ENCODE peak calls at places on chromosomes 16 and 17, in four cellular contexts. K, E, J and H are unnamed samples.

GRCh38 chr17:13822671-13823070 is 220.9 kb upstream of the HS3ST3A1 start:
- DNase-seq in J (no peak), E (no peak), K (no peak), H (no peak)

GRCh38 chr17:69441179-69441578 is 26.7 kb downstream of the MAP2K6 start:
- DNase-seq in J (no peak), E (no peak), K (no peak), H (no peak)

GRCh38 chr17:37259030-37259735 is 116.6 kb upstream of the C17orf78 start:
- DNase-seq in E (no peak), J (no peak), K (no peak), H (no peak)

GRCh38 chr17:38352245-38353083 is 820 bp downstream of the SOCS7 start:
- DNase-seq in J (no peak), K (no peak), E (peak; percentile 66), H (no peak)

GRCh38 chr17:75731086-75731715 is 9.9 kb downstream of the ITGB4 start:
- DNase-seq in J (no peak), E (no peak), K (no peak), H (no peak)

GRCh38 chr17:31739300-31739699 is 119.7 kb downstream of the COPRS start:
- DNase-seq in J (no peak), E (no peak), K (no peak), H (no peak)

GRCh38 chr16:82440336-82440735 is 186.4 kb upstream of the CDH13 start:
- DNase-seq in J (no peak), E (no peak), K (no peak), H (no peak)

GRCh38 chr16:528111-529011 is 849 bp downstream of the CAPN15 start:
- DNase-seq in E (no peak), J (peak; percentile 26), K (peak; percentile 55), H (no peak)

GRCh38 chr16:84555418-84556196 is 51.1 kb upstream of the MEAK7 start:
- DNase-seq in J (no peak), E (no peak), K (no peak), H (no peak)

GRCh38 chr17:59804910-59805381 is 87.8 kb downstream of the TUBD1 start:
- DNase-seq in J (no peak), E (no peak), K (no peak), H (no peak)

GRCh38 chr16:25553711-25554436 is 137.9 kb upstream of the HS3ST4 start:
- DNase-seq in E (no peak), K (no peak), J (no peak), H (no peak)

GRCh38 chr17:83152745-83153611 is 73.6 kb downstream of the METRNL start:
- DNase-seq in K (peak; percentile 67), E (no peak), J (no peak), H (peak; percentile 83)

GRCh38 chr16:85018529-85019236 is 7.3 kb upstream of the ZDHHC7 start:
- DNase-seq in J (no peak), E (no peak), K (no peak), H (no peak)

GRCh38 chr17:66437466-66438026 is 135.1 kb downstream of the PRKCA start:
- DNase-seq in J (no peak), E (no peak), K (no peak), H (no peak)

GRCh38 chr16:30948956-30949654 is at the start of gene ORAI3:
- DNase-seq in K (peak; percentile 75), E (peak; percentile 92), J (no peak), H (no peak)

GRCh38 chr16:86343733-86344585 is 166.4 kb upstream of the FOXF1 start:
- DNase-seq in J (no peak), E (no peak), K (no peak), H (no peak)

GRCh38 chr16:75931043-75931442 is 204.8 kb upstream of the CPHXL start:
- DNase-seq in J (no peak), K (no peak), E (no peak), H (no peak)

GRCh38 chr17:3935140-3935542 is 18.9 kb upstream of the P2RX1 start:
- DNase-seq in E (no peak), K (peak; percentile 36), J (no peak), H (no peak)

GRCh38 chr16:1299012-1299867 is 10.2 kb upstream of the UBE2I start:
- DNase-seq in E (no peak), J (no peak), K (no peak), H (no peak)

GRCh38 chr16:10668322-10669045 is 26.2 kb downstream of the TEKT5 start:
- DNase-seq in E (no peak), J (no peak), K (no peak), H (no peak)

GRCh38 chr16:73166394-73166971 is 118.6 kb upstream of the ZFHX3 start:
- DNase-seq in K (no peak), E (no peak), J (no peak), H (no peak)

GRCh38 chr17:74362811-74363498 is 1.3 kb upstream of the BTBD17 start:
- DNase-seq in K (no peak), J (no peak), E (no peak), H (no peak)

GRCh38 chr16:15976929-15977637 is 27.7 kb downstream of the ABCC1 start:
- DNase-seq in E (no peak), K (peak; percentile 35), J (no peak), H (no peak)

GRCh38 chr17:77569846-77570564 is 388.5 kb upstream of the TNRC6C start:
- DNase-seq in J (no peak), K (no peak), E (no peak), H (no peak)

GRCh38 chr17:65229596-65229995 is 92.4 kb downstream of the RGS9 start:
- DNase-seq in E (no peak), K (no peak), J (no peak), H (no peak)

GRCh38 chr16:82641336-82641984 is 14.7 kb downstream of the CDH13 start:
- DNase-seq in K (no peak), J (no peak), E (no peak), H (no peak)

GRCh38 chr17:5785867-5786509 is 201.7 kb upstream of the NLRP1 start:
- DNase-seq in J (no peak), E (no peak), K (no peak), H (no peak)

GRCh38 chr17:17200831-17201230 is 5.3 kb downstream of the PLD6 start:
- DNase-seq in K (no peak), J (no peak), E (no peak), H (no peak)

GRCh38 chr16:85750827-85751641 is at the start of gene C16orf74:
- DNase-seq in E (no peak), J (no peak), K (no peak), H (no peak)

GRCh38 chr17:80575057-80575875 is 30.6 kb downstream of the RPTOR start:
- DNase-seq in K (peak; percentile 61), E (peak; percentile 90), J (peak; percentile 27), H (peak; percentile 96)

GRCh38 chr16:72502654-72503005 is 330.7 kb upstream of the PMFBP1 start:
- DNase-seq in K (no peak), E (no peak), J (no peak), H (no peak)

GRCh38 chr16:49726155-49726554 is 129.8 kb downstream of the ZNF423 start:
- DNase-seq in J (no peak), K (no peak), E (no peak), H (no peak)

GRCh38 chr17:44967026-44967906 is 837 bp downstream of the C1QL1 start:
- DNase-seq in J (no peak), E (no peak), K (no peak), H (no peak)

GRCh38 chr17:44969144-44969780 is 1.2 kb upstream of the C1QL1 start:
- DNase-seq in J (no peak), K (no peak), E (no peak), H (no peak)

GRCh38 chr17:44970136-44970737 is 2.1 kb upstream of the C1QL1 start:
- DNase-seq in J (no peak), K (no peak), E (no peak), H (no peak)

GRCh38 chr17:44967907-44968224 is 237 bp downstream of the C1QL1 start:
- DNase-seq in K (no peak), J (no peak), E (no peak), H (no peak)

GRCh38 chr17:44968225-44969143 is at the start of gene C1QL1:
- DNase-seq in K (peak; percentile 78), E (peak; percentile 95), J (peak; percentile 49), H (peak; percentile 96)
- TF ChIP-seq CTCF in K (no peak), E (no peak), J (no peak), H (peak; percentile 22)

GRCh38 chr17:79187186-79187585 is 112.6 kb downstream of the ENGASE start:
- DNase-seq in E (no peak), K (no peak), J (no peak), H (no peak)

GRCh38 chr17:79189264-79189663 is 114.6 kb downstream of the ENGASE start:
- DNase-seq in J (no peak), E (no peak), K (no peak), H (no peak)

GRCh38 chr17:79188679-79189078 is 114.1 kb downstream of the ENGASE start:
- DNase-seq in K (no peak), E (no peak), J (no peak), H (no peak)

GRCh38 chr17:79186406-79186805 is 111.8 kb downstream of the ENGASE start:
- DNase-seq in E (no peak), J (no peak), K (no peak), H (no peak)

DNA sequence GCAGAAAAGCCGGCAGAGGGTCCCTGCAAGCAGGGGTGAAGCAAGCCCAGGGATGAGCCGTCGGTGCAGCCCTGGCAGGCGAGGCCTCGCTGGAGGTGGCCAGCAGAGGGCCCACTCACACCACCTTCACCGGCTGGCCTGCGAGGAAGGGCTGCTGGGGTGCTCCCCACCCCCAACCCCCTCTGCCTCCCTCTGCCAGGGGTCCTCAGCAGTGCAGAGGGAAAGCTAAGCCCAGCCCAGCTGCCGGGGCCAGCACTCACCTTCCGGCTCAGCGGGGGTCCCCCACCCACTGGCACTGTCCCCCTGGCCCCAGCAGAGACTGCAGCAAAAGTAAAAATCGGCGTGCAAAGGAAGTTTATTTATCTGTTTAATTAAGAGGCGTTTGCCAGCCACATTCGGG is 113.4 kb downstream of the ENGASE start:
- DNase-seq in J (no peak), E (no peak), K (no peak), H (no peak)
- TF ChIP-seq CTCF in J (peak; percentile 33), E (peak; percentile 47), K (no peak), H (peak; percentile 52)

DNA sequence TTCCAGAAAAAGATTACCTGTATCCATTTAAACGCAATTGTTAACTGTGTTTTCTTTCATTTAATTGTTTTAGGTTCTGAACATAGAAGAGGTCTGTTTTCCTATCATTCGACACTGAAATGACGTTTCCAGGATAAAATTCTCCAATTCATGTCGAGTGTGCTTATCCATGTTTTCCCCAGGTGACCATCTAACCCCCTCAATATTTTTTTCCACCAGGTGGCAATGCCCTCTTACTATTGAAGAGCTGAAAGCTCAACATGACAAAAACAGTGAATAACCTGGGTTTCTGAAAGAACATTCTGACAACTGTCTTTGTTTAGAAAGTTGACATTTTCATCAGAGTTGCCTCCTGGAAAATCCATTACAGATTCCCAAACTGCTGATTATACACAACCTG is 948.7 kb downstream of the KCNJ2 start:
- DNase-seq in K (no peak), E (no peak), J (no peak), H (no peak)
- TF ChIP-seq CTCF in K (no peak), E (peak; percentile 50), J (no peak), H (peak; percentile 32)

DNA sequence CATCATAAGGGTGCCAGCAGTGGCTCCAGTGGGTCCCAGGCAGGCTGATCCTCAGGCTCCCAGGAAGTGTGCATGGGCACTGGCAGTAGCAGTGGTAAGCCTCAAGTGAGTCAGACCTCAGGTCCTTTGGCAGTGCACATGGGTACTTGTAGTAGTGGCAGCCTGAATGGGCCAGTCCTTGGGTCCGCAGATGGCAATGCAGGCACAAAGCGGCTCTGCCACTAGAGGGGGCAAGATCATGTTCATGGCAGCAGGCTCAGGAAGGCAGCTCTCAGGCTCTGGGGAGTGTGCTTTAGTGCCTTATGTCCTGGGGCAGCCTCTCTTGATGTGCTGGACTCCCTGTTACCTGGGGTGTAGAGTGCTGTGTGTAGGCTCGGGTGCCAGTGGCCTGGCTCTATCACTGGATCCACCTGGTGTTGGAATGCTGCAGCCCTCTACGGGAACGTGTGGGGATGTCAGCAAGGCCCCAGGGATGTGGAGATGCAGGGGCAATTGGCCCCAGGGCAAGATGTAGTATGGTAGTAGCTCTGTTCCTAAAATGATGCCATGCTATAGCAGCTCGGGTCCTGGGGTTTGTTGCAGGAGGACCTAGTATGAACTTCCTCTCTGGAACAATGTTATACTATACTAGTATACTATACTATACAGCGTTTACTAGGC is 11.0 kb downstream of the ACSM3 start:
- DNase-seq in E (peak; percentile 66), J (no peak), K (no peak), H (no peak)
- TF ChIP-seq CTCF in E (peak; percentile 58), J (peak; percentile 12), K (no peak), H (peak; percentile 59)